ENCODE peak calls at places on chromosomes 5 and 9, in eight cellular contexts. W, U, X, B, C, F, R and K are unnamed samples.

GRCh38 chr9:21144620-21145019 is 3.0 kb upstream of the IFNW1 start:
- DNase-seq in W (no peak), U (no peak), X (no peak), B (no peak), C (no peak), F (no peak), R (peak), K (no peak)

GRCh38 chr5:10854526-10855277 is 93.7 kb upstream of the DAP start:
- DNase-seq in W (no peak), U (no peak), X (no peak), B (no peak), C (no peak), F (no peak), R (peak), K (no peak)

GRCh38 chr5:107337281-107337680 is 333.5 kb downstream of the EFNA5 start:
- DNase-seq in W (peak), U (no peak), X (no peak), B (no peak), C (no peak), F (no peak), R (no peak), K (peak)

GRCh38 chr5:177539411-177539810 is 15.0 kb downstream of the FAM193B start:
- DNase-seq in W (no peak), U (no peak), X (no peak), B (no peak), C (peak), F (no peak), R (no peak), K (no peak)

GRCh38 chr5:62192958-62193357 is 113.0 kb upstream of the KIF2A start:
- DNase-seq in W (no peak), U (no peak), X (no peak), B (no peak), C (no peak), F (no peak), R (no peak), K (no peak)

GRCh38 chr9:86405926-86406325 is 51.7 kb upstream of the TUT7 start:
- DNase-seq in W (peak), U (no peak), X (peak), B (no peak), C (peak), F (no peak), R (peak), K (peak)

GRCh38 chr9:77726814-77727213 is 78.7 kb upstream of the GNA14 start:
- DNase-seq in W (no peak), U (no peak), X (no peak), B (no peak), C (no peak), F (no peak), R (no peak), K (no peak)

GRCh38 chr5:115432691-115433090 is 111.9 kb downstream of the FEM1C start:
- DNase-seq in W (no peak), U (no peak), X (no peak), B (no peak), C (peak), F (no peak), R (no peak), K (no peak)

GRCh38 chr9:79581794-79582193 is 10.0 kb downstream of the TLE4 start:
- DNase-seq in W (peak), U (peak), X (no peak), B (no peak), C (peak), F (no peak), R (peak), K (no peak)

GRCh38 chr9:68762570-68762969 is 57.5 kb downstream of the PIP5K1B start:
- DNase-seq in W (no peak), U (no peak), X (no peak), B (no peak), C (no peak), F (no peak), R (no peak), K (no peak)

GRCh38 chr5:115087951-115088350 is 81.8 kb downstream of the TRIM36 start:
- DNase-seq in W (no peak), U (no peak), X (no peak), B (no peak), C (no peak), F (no peak), R (no peak), K (no peak)

GRCh38 chr9:15572200-15572599 is 19.4 kb downstream of the CCDC171 start:
- DNase-seq in W (no peak), U (no peak), X (no peak), B (no peak), C (peak), F (no peak), R (no peak), K (no peak)

GRCh38 chr5:113382736-113383135 is 52.1 kb downstream of the TSSK1B start:
- DNase-seq in W (no peak), U (no peak), X (no peak), B (no peak), C (no peak), F (no peak), R (peak), K (no peak)

GRCh38 chr5:107617052-107617451 is 53.7 kb downstream of the EFNA5 start:
- DNase-seq in W (no peak), U (no peak), X (no peak), B (no peak), C (no peak), F (no peak), R (no peak), K (no peak)

GRCh38 chr9:104093162-104093561 is 947 bp upstream of the SMC2 start:
- DNase-seq in W (no peak), U (peak), X (no peak), B (no peak), C (peak), F (no peak), R (peak), K (no peak)

GRCh38 chr9:104094534-104095020 is 468 bp downstream of the SMC2 start:
- DNase-seq in W (no peak), U (no peak), X (no peak), B (peak), C (no peak), F (no peak), R (no peak), K (no peak)

GRCh38 chr9:104091708-104092107 is 2.4 kb upstream of the SMC2 start:
- DNase-seq in W (peak), U (peak), X (peak), B (no peak), C (peak), F (no peak), R (peak), K (no peak)

GRCh38 chr9:104092192-104092591 is 1.9 kb upstream of the SMC2 start:
- DNase-seq in W (no peak), U (no peak), X (no peak), B (no peak), C (no peak), F (no peak), R (no peak), K (no peak)

GRCh38 chr9:104093647-104094533 is at the start of gene SMC2:
- DNase-seq in W (peak), U (peak), X (peak), B (peak), C (peak), F (peak), R (peak), K (peak)
- TF ChIP-seq POLR2A in W (peak), U (peak), X (no peak), B (peak), C (peak), F (peak), R (peak), K (peak)

DNA sequence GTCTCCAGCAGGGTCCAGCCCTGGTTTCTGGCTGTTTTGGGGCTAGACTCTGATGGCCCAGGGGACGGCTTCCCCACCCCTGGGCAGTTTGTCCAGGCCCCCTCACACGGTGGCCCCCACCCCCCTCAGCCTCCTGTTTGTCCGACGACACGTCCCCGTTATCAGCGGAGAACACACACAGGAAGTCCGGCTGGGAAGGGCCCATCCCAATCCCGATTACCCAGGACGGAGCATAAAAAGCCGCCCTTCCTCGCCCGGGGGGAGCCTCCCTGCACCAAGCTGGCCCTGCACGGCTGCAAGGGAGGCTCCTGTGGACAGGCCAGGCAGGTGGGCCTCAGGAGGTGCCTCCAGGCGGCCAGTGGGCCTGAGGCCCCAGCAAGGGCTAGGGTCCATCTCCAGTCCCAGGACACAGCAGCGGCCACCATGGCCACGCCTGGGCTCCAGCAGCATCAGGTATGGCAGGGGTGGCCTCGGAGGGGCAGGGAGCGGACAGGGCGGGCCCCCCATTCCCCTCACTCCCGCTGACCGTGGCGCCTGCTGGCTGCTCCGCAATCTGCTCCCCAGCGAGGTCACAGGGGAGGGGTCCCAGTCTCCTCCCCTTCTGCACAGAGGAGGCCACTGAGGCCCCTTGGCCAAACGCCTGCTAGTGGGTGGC is at the start of gene EGFL7:
- DNase-seq in W (no peak), U (peak), X (peak), B (peak), C (no peak), F (no peak), R (no peak), K (no peak)
- TF ChIP-seq POLR2A in W (no peak), U (peak), X (no peak), B (peak), C (no peak), F (peak), R (no peak), K (no peak)

GRCh38 chr9:137168575-137168906 is 1.3 kb downstream of the LRRC26 start:
- DNase-seq in W (peak), U (peak), X (no peak), B (no peak), C (no peak), F (no peak), R (no peak), K (no peak)

GRCh38 chr9:137166242-137167112 is 3.4 kb downstream of the LRRC26 start:
- DNase-seq in W (no peak), U (no peak), X (no peak), B (peak), C (no peak), F (no peak), R (no peak), K (no peak)

GRCh38 chr9:137168907-137169763 is 716 bp downstream of the LRRC26 start:
- DNase-seq in W (peak), U (peak), X (no peak), B (peak), C (peak), F (no peak), R (peak), K (no peak)

GRCh38 chr9:137167113-137167751 is 2.6 kb downstream of the LRRC26 start:
- DNase-seq in W (no peak), U (no peak), X (no peak), B (peak), C (no peak), F (no peak), R (peak), K (no peak)

DNA sequence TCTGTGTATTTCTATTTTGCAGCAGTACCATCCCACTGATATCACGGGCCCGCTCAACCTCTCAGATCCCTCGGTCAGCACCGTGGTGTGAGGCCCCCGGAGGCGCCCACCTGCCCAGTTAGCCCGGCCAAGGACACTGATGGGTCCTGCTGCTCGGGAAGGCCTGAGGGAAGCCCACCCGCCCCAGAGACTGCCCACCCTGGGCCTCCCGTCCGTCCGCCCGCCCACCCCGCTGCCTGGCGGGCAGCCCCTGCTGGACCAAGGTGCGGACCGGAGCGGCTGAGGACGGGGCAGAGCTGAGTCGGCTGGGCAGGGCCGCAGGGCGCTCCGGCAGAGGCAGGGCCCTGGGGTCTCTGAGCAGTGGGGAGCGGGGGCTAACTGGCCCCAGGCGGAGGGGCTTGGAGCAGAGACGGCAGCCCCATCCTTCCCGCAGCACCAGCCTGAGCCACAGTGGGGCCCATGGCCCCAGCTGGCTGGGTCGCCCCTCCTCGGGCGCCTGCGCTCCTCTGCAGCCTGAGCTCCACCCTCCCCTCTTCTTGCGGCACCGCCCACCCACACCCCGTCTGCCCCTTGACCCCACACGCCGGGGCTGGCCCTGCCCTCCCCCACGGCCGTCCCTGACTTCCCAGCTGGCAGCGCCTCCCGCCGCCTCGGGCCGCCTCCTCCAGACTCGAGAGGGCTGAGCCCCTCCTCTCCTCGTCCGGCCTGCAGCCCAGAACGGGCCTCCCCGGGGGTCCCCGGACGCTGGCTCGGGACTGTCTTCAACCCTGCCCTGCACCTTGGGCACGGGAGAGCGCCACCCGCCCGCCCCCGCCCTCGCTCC is 1.9 kb downstream of the LRRC26 start:
- DNase-seq in W (peak), U (peak), X (no peak), B (peak), C (no peak), F (no peak), R (peak), K (peak)
- TF ChIP-seq POLR2A in W (peak), U (no peak), X (no peak), B (no peak), C (no peak), F (no peak), R (no peak), K (no peak)

GRCh38 chr9:83062011-83062652 is 810 bp downstream of the RASEF start:
- DNase-seq in W (peak), U (no peak), X (no peak), B (peak), C (peak), F (peak), R (no peak), K (no peak)

GRCh38 chr9:83060557-83060956 is 2.4 kb downstream of the RASEF start:
- DNase-seq in W (peak), U (no peak), X (no peak), B (no peak), C (no peak), F (no peak), R (no peak), K (no peak)

GRCh38 chr9:83059417-83059816 is 3.5 kb downstream of the RASEF start:
- DNase-seq in W (no peak), U (no peak), X (no peak), B (no peak), C (no peak), F (no peak), R (no peak), K (no peak)

GRCh38 chr9:83062653-83063527 is at the start of gene RASEF:
- DNase-seq in W (peak), U (no peak), X (no peak), B (peak), C (no peak), F (no peak), R (no peak), K (no peak)

GRCh38 chr9:83061036-83061435 is 1.9 kb downstream of the RASEF start:
- DNase-seq in W (peak), U (no peak), X (no peak), B (no peak), C (peak), F (no peak), R (no peak), K (no peak)
- TF ChIP-seq POLR2A in W (no peak), U (no peak), X (no peak), B (no peak), C (no peak), F (no peak), R (no peak), K (no peak)

DNA sequence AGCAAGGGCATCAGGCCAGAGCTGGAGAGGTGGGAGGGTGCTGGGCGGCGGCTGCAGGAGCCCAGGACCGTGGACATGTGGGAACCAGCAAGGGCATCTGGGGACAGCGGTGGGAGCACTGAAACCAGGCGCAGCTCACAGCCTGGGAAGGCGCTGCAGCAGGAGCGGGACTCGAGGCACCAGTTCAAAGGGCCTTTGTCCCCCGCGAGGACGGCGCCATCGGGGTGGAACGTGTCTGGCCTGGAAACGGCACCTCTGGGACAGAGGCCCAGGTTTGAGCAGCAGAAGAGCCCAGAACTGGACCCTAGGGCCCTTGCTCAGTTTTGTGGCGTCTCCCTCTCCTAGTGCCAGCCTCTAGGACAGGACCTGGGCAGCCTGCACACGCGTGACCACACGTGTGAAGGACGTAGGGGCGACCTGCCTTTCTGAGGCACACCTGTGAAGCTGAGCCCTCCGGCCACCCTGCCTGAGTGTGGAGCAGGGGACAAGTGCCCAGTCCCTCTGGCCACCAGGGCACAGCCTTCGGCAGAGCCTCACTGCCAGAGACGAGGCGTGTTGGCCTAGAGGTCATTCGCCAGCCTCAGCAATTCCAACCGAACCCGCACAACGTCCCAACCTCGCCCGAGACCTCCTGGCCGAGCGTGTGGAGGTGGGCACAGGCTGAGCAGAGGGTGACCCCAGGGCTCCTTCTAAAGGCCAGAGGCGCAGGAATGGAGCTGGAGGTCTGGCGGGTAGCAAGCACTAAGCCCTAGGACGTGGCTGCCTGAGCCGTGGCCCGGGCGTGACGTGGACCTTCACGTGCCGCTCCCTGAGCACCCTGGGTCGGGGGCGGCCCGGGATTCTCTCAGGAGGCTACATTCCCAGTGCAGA is 2.2 kb upstream of the TMEM210 start:
- DNase-seq in W (no peak), U (no peak), X (no peak), B (peak), C (no peak), F (no peak), R (no peak), K (no peak)
- TF ChIP-seq POLR2A in W (no peak), U (no peak), X (no peak), B (no peak), C (no peak), F (no peak), R (no peak), K (no peak)

DNA sequence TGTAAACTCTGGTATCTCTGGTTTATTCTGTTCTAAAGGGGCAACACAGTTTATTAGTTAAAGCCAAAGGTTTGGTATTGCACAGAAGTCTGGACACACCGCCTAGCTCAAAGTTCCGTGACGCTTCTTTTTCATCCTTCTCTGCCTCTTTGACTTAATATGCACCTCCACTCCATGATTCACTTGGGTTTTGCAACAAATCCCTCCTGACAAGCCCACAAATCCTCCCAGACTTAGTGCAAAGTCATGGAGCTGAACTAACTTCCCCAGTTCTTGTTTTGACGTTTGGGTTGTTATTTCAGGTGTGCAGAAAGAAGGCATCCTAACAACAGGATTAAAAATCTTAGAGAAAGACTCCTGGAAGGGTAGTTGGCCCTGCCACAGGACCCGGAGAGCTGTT is 441.6 kb upstream of the DMAC1 start:
- DNase-seq in W (no peak), U (no peak), X (no peak), B (no peak), C (no peak), F (no peak), R (peak), K (no peak)
- TF ChIP-seq POLR2A in W (no peak), U (no peak), X (no peak), B (no peak), C (no peak), F (no peak), R (no peak), K (no peak)

GRCh38 chr5:117203584-117203983 is 629.0 kb upstream of the SEMA6A start:
- DNase-seq in W (no peak), U (no peak), X (no peak), B (no peak), C (no peak), F (no peak), R (no peak), K (no peak)
- TF ChIP-seq POLR2A in W (no peak), U (no peak), X (no peak), B (no peak), C (no peak), F (no peak), R (no peak), K (no peak)